ENCODE peak calls at places on chromosome 5, in eight cellular contexts. One of them, this sample, is unnamed.
A peak's percentile ranks its signal among the peaks of the same experiment; 100 is the strongest.

GRCh38 chr5:100505984-100506670 is 29.0 kb upstream of the FAM174A start:
- DNase-seq in NCI-H748 treated with DMSO at 0.1 percent for 48 hours: no peak
- DNase-seq in left ventricle myocardium inferior: no peak
- DNase-seq in pancreas: no peak
- DNase-seq in stimulated activated CD4-positive, alpha-beta T cell treated with anti-CD3 and anti-CD28 coated beads, Interleukin-12 subunit alpha, Interleukin-12 subunit beta, amount 100 ng/mL, for 4 hours: no peak
- DNase-seq in hepatic stellate cell: no peak
- DNase-seq in AG08395: peak; percentile 17
- DNase-seq in activated naive CD4-positive, alpha-beta T cell treated with Interleukin-2 at 50 U/mL for 16 hours: no peak
- DNase-seq in this sample: peak; percentile 85

GRCh38 chr5:168311061-168311566 is 19.7 kb downstream of the WWC1 start:
- DNase-seq in NCI-H748 treated with DMSO at 0.1 percent for 48 hours: no peak
- DNase-seq in left ventricle myocardium inferior: no peak
- DNase-seq in pancreas: no peak
- DNase-seq in stimulated activated CD4-positive, alpha-beta T cell treated with anti-CD3 and anti-CD28 coated beads, Interleukin-12 subunit alpha, Interleukin-12 subunit beta, amount 100 ng/mL, for 4 hours: no peak
- DNase-seq in hepatic stellate cell: no peak
- DNase-seq in AG08395: no peak
- DNase-seq in activated naive CD4-positive, alpha-beta T cell treated with Interleukin-2 at 50 U/mL for 16 hours: no peak
- DNase-seq in this sample: no peak

GRCh38 chr5:65047948-65048690 is 279.4 kb downstream of the CWC27 start:
- DNase-seq in NCI-H748 treated with DMSO at 0.1 percent for 48 hours: no peak
- DNase-seq in left ventricle myocardium inferior: no peak
- DNase-seq in pancreas: no peak
- DNase-seq in stimulated activated CD4-positive, alpha-beta T cell treated with anti-CD3 and anti-CD28 coated beads, Interleukin-12 subunit alpha, Interleukin-12 subunit beta, amount 100 ng/mL, for 4 hours: no peak
- DNase-seq in hepatic stellate cell: no peak
- DNase-seq in AG08395: no peak
- DNase-seq in activated naive CD4-positive, alpha-beta T cell treated with Interleukin-2 at 50 U/mL for 16 hours: no peak
- DNase-seq in this sample: no peak

GRCh38 chr5:38013107-38013506 is 173.3 kb upstream of the GDNF start:
- DNase-seq in NCI-H748 treated with DMSO at 0.1 percent for 48 hours: no peak
- DNase-seq in left ventricle myocardium inferior: no peak
- DNase-seq in pancreas: no peak
- DNase-seq in stimulated activated CD4-positive, alpha-beta T cell treated with anti-CD3 and anti-CD28 coated beads, Interleukin-12 subunit alpha, Interleukin-12 subunit beta, amount 100 ng/mL, for 4 hours: no peak
- DNase-seq in hepatic stellate cell: no peak
- DNase-seq in AG08395: no peak
- DNase-seq in activated naive CD4-positive, alpha-beta T cell treated with Interleukin-2 at 50 U/mL for 16 hours: no peak
- DNase-seq in this sample: no peak

GRCh38 chr5:114176356-114176755 is 185.5 kb upstream of the KCNN2 start:
- DNase-seq in NCI-H748 treated with DMSO at 0.1 percent for 48 hours: no peak
- DNase-seq in left ventricle myocardium inferior: no peak
- DNase-seq in pancreas: no peak
- DNase-seq in stimulated activated CD4-positive, alpha-beta T cell treated with anti-CD3 and anti-CD28 coated beads, Interleukin-12 subunit alpha, Interleukin-12 subunit beta, amount 100 ng/mL, for 4 hours: no peak
- DNase-seq in hepatic stellate cell: peak; percentile 41
- DNase-seq in AG08395: no peak
- DNase-seq in activated naive CD4-positive, alpha-beta T cell treated with Interleukin-2 at 50 U/mL for 16 hours: no peak
- DNase-seq in this sample: no peak

GRCh38 chr5:144585716-144586115 is 415.0 kb downstream of the KCTD16 start:
- DNase-seq in NCI-H748 treated with DMSO at 0.1 percent for 48 hours: no peak
- DNase-seq in left ventricle myocardium inferior: no peak
- DNase-seq in pancreas: no peak
- DNase-seq in stimulated activated CD4-positive, alpha-beta T cell treated with anti-CD3 and anti-CD28 coated beads, Interleukin-12 subunit alpha, Interleukin-12 subunit beta, amount 100 ng/mL, for 4 hours: no peak
- DNase-seq in hepatic stellate cell: no peak
- DNase-seq in AG08395: no peak
- DNase-seq in activated naive CD4-positive, alpha-beta T cell treated with Interleukin-2 at 50 U/mL for 16 hours: no peak
- DNase-seq in this sample: no peak

GRCh38 chr5:96709152-96709821 is 47.1 kb downstream of the CAST start:
- DNase-seq in NCI-H748 treated with DMSO at 0.1 percent for 48 hours: no peak
- DNase-seq in left ventricle myocardium inferior: no peak
- DNase-seq in pancreas: no peak
- DNase-seq in stimulated activated CD4-positive, alpha-beta T cell treated with anti-CD3 and anti-CD28 coated beads, Interleukin-12 subunit alpha, Interleukin-12 subunit beta, amount 100 ng/mL, for 4 hours: no peak
- DNase-seq in hepatic stellate cell: peak; percentile 41
- DNase-seq in AG08395: peak; percentile 71
- DNase-seq in activated naive CD4-positive, alpha-beta T cell treated with Interleukin-2 at 50 U/mL for 16 hours: no peak
- DNase-seq in this sample: peak; percentile 68

GRCh38 chr5:142446131-142446959 is 121.5 kb upstream of the SPRY4 start:
- DNase-seq in NCI-H748 treated with DMSO at 0.1 percent for 48 hours: no peak
- DNase-seq in left ventricle myocardium inferior: no peak
- DNase-seq in pancreas: no peak
- DNase-seq in stimulated activated CD4-positive, alpha-beta T cell treated with anti-CD3 and anti-CD28 coated beads, Interleukin-12 subunit alpha, Interleukin-12 subunit beta, amount 100 ng/mL, for 4 hours: no peak
- DNase-seq in hepatic stellate cell: peak; percentile 58
- DNase-seq in AG08395: peak; percentile 49
- DNase-seq in activated naive CD4-positive, alpha-beta T cell treated with Interleukin-2 at 50 U/mL for 16 hours: no peak
- DNase-seq in this sample: no peak

GRCh38 chr5:84028093-84028492 is 307.4 kb upstream of the HAPLN1 start:
- DNase-seq in NCI-H748 treated with DMSO at 0.1 percent for 48 hours: no peak
- DNase-seq in left ventricle myocardium inferior: no peak
- DNase-seq in pancreas: no peak
- DNase-seq in stimulated activated CD4-positive, alpha-beta T cell treated with anti-CD3 and anti-CD28 coated beads, Interleukin-12 subunit alpha, Interleukin-12 subunit beta, amount 100 ng/mL, for 4 hours: no peak
- DNase-seq in hepatic stellate cell: peak; percentile 18
- DNase-seq in AG08395: no peak
- DNase-seq in activated naive CD4-positive, alpha-beta T cell treated with Interleukin-2 at 50 U/mL for 16 hours: no peak
- DNase-seq in this sample: no peak

GRCh38 chr5:73274121-73274520 is 101.1 kb downstream of the TMEM174 start:
- DNase-seq in NCI-H748 treated with DMSO at 0.1 percent for 48 hours: no peak
- DNase-seq in left ventricle myocardium inferior: no peak
- DNase-seq in pancreas: no peak
- DNase-seq in stimulated activated CD4-positive, alpha-beta T cell treated with anti-CD3 and anti-CD28 coated beads, Interleukin-12 subunit alpha, Interleukin-12 subunit beta, amount 100 ng/mL, for 4 hours: no peak
- DNase-seq in hepatic stellate cell: no peak
- DNase-seq in AG08395: peak; percentile 28
- DNase-seq in activated naive CD4-positive, alpha-beta T cell treated with Interleukin-2 at 50 U/mL for 16 hours: no peak
- DNase-seq in this sample: no peak

GRCh38 chr5:69497006-69497520 is 4.5 kb downstream of the OCLN start:
- DNase-seq in NCI-H748 treated with DMSO at 0.1 percent for 48 hours: no peak
- DNase-seq in left ventricle myocardium inferior: no peak
- DNase-seq in pancreas: no peak
- DNase-seq in stimulated activated CD4-positive, alpha-beta T cell treated with anti-CD3 and anti-CD28 coated beads, Interleukin-12 subunit alpha, Interleukin-12 subunit beta, amount 100 ng/mL, for 4 hours: no peak
- DNase-seq in hepatic stellate cell: peak; percentile 17
- DNase-seq in AG08395: no peak
- DNase-seq in activated naive CD4-positive, alpha-beta T cell treated with Interleukin-2 at 50 U/mL for 16 hours: no peak
- DNase-seq in this sample: no peak

GRCh38 chr5:115594343-115595047 is 7.8 kb downstream of the TICAM2 start:
- DNase-seq in NCI-H748 treated with DMSO at 0.1 percent for 48 hours: no peak
- DNase-seq in left ventricle myocardium inferior: no peak
- DNase-seq in pancreas: no peak
- DNase-seq in stimulated activated CD4-positive, alpha-beta T cell treated with anti-CD3 and anti-CD28 coated beads, Interleukin-12 subunit alpha, Interleukin-12 subunit beta, amount 100 ng/mL, for 4 hours: no peak
- DNase-seq in hepatic stellate cell: no peak
- DNase-seq in AG08395: no peak
- DNase-seq in activated naive CD4-positive, alpha-beta T cell treated with Interleukin-2 at 50 U/mL for 16 hours: no peak
- DNase-seq in this sample: peak; percentile 19

GRCh38 chr5:109373932-109374331 is 35.8 kb downstream of the PJA2 start:
- DNase-seq in NCI-H748 treated with DMSO at 0.1 percent for 48 hours: no peak
- DNase-seq in left ventricle myocardium inferior: no peak
- DNase-seq in pancreas: no peak
- DNase-seq in stimulated activated CD4-positive, alpha-beta T cell treated with anti-CD3 and anti-CD28 coated beads, Interleukin-12 subunit alpha, Interleukin-12 subunit beta, amount 100 ng/mL, for 4 hours: no peak
- DNase-seq in hepatic stellate cell: no peak
- DNase-seq in AG08395: no peak
- DNase-seq in activated naive CD4-positive, alpha-beta T cell treated with Interleukin-2 at 50 U/mL for 16 hours: no peak
- DNase-seq in this sample: no peak

GRCh38 chr5:91132552-91132951 is 250.6 kb downstream of the ARRDC3 start:
- DNase-seq in NCI-H748 treated with DMSO at 0.1 percent for 48 hours: no peak
- DNase-seq in left ventricle myocardium inferior: no peak
- DNase-seq in pancreas: no peak
- DNase-seq in stimulated activated CD4-positive, alpha-beta T cell treated with anti-CD3 and anti-CD28 coated beads, Interleukin-12 subunit alpha, Interleukin-12 subunit beta, amount 100 ng/mL, for 4 hours: no peak
- DNase-seq in hepatic stellate cell: no peak
- DNase-seq in AG08395: no peak
- DNase-seq in activated naive CD4-positive, alpha-beta T cell treated with Interleukin-2 at 50 U/mL for 16 hours: no peak
- DNase-seq in this sample: no peak

GRCh38 chr5:56983593-56984361 is 31.9 kb upstream of the MIER3 start:
- DNase-seq in NCI-H748 treated with DMSO at 0.1 percent for 48 hours: no peak
- DNase-seq in left ventricle myocardium inferior: no peak
- DNase-seq in pancreas: no peak
- DNase-seq in stimulated activated CD4-positive, alpha-beta T cell treated with anti-CD3 and anti-CD28 coated beads, Interleukin-12 subunit alpha, Interleukin-12 subunit beta, amount 100 ng/mL, for 4 hours: no peak
- DNase-seq in hepatic stellate cell: no peak
- DNase-seq in AG08395: no peak
- DNase-seq in activated naive CD4-positive, alpha-beta T cell treated with Interleukin-2 at 50 U/mL for 16 hours: no peak
- DNase-seq in this sample: no peak

GRCh38 chr5:108216890-108217289 is 165.0 kb downstream of the FBXL17 start:
- DNase-seq in NCI-H748 treated with DMSO at 0.1 percent for 48 hours: no peak
- DNase-seq in left ventricle myocardium inferior: no peak
- DNase-seq in pancreas: no peak
- DNase-seq in stimulated activated CD4-positive, alpha-beta T cell treated with anti-CD3 and anti-CD28 coated beads, Interleukin-12 subunit alpha, Interleukin-12 subunit beta, amount 100 ng/mL, for 4 hours: no peak
- DNase-seq in hepatic stellate cell: no peak
- DNase-seq in AG08395: no peak
- DNase-seq in activated naive CD4-positive, alpha-beta T cell treated with Interleukin-2 at 50 U/mL for 16 hours: no peak
- DNase-seq in this sample: no peak

GRCh38 chr5:91296691-91297143 is 86.4 kb downstream of the ARRDC3 start:
- DNase-seq in NCI-H748 treated with DMSO at 0.1 percent for 48 hours: no peak
- DNase-seq in left ventricle myocardium inferior: peak; percentile 78
- DNase-seq in pancreas: no peak
- DNase-seq in stimulated activated CD4-positive, alpha-beta T cell treated with anti-CD3 and anti-CD28 coated beads, Interleukin-12 subunit alpha, Interleukin-12 subunit beta, amount 100 ng/mL, for 4 hours: no peak
- DNase-seq in hepatic stellate cell: no peak
- DNase-seq in AG08395: peak; percentile 81
- DNase-seq in activated naive CD4-positive, alpha-beta T cell treated with Interleukin-2 at 50 U/mL for 16 hours: no peak
- DNase-seq in this sample: peak; percentile 82

GRCh38 chr5:79966479-79966878 is 24.6 kb downstream of the MTX3 start:
- DNase-seq in NCI-H748 treated with DMSO at 0.1 percent for 48 hours: no peak
- DNase-seq in left ventricle myocardium inferior: no peak
- DNase-seq in pancreas: no peak
- DNase-seq in stimulated activated CD4-positive, alpha-beta T cell treated with anti-CD3 and anti-CD28 coated beads, Interleukin-12 subunit alpha, Interleukin-12 subunit beta, amount 100 ng/mL, for 4 hours: no peak
- DNase-seq in hepatic stellate cell: no peak
- DNase-seq in AG08395: no peak
- DNase-seq in activated naive CD4-positive, alpha-beta T cell treated with Interleukin-2 at 50 U/mL for 16 hours: no peak
- DNase-seq in this sample: no peak

GRCh38 chr5:2204366-2205184 is 321.9 kb upstream of the IRX4 start:
- DNase-seq in NCI-H748 treated with DMSO at 0.1 percent for 48 hours: no peak
- DNase-seq in left ventricle myocardium inferior: no peak
- DNase-seq in pancreas: no peak
- DNase-seq in stimulated activated CD4-positive, alpha-beta T cell treated with anti-CD3 and anti-CD28 coated beads, Interleukin-12 subunit alpha, Interleukin-12 subunit beta, amount 100 ng/mL, for 4 hours: no peak
- DNase-seq in hepatic stellate cell: no peak
- DNase-seq in AG08395: no peak
- DNase-seq in activated naive CD4-positive, alpha-beta T cell treated with Interleukin-2 at 50 U/mL for 16 hours: no peak
- DNase-seq in this sample: no peak

GRCh38 chr5:180825768-180826525 is 23.3 kb upstream of the MGAT1 start:
- DNase-seq in NCI-H748 treated with DMSO at 0.1 percent for 48 hours: no peak
- DNase-seq in left ventricle myocardium inferior: no peak
- DNase-seq in pancreas: peak; percentile 86
- DNase-seq in stimulated activated CD4-positive, alpha-beta T cell treated with anti-CD3 and anti-CD28 coated beads, Interleukin-12 subunit alpha, Interleukin-12 subunit beta, amount 100 ng/mL, for 4 hours: no peak
- DNase-seq in hepatic stellate cell: peak; percentile 73
- DNase-seq in AG08395: peak; percentile 45
- DNase-seq in activated naive CD4-positive, alpha-beta T cell treated with Interleukin-2 at 50 U/mL for 16 hours: no peak
- DNase-seq in this sample: peak; percentile 76

GRCh38 chr5:62395210-62395950 is 8.3 kb downstream of the DIMT1 start:
- DNase-seq in NCI-H748 treated with DMSO at 0.1 percent for 48 hours: no peak
- DNase-seq in left ventricle myocardium inferior: no peak
- DNase-seq in pancreas: no peak
- DNase-seq in stimulated activated CD4-positive, alpha-beta T cell treated with anti-CD3 and anti-CD28 coated beads, Interleukin-12 subunit alpha, Interleukin-12 subunit beta, amount 100 ng/mL, for 4 hours: no peak
- DNase-seq in hepatic stellate cell: no peak
- DNase-seq in AG08395: no peak
- DNase-seq in activated naive CD4-positive, alpha-beta T cell treated with Interleukin-2 at 50 U/mL for 16 hours: no peak
- DNase-seq in this sample: no peak

GRCh38 chr5:171580506-171581265 is 161.2 kb downstream of the FGF18 start:
- DNase-seq in NCI-H748 treated with DMSO at 0.1 percent for 48 hours: no peak
- DNase-seq in left ventricle myocardium inferior: no peak
- DNase-seq in pancreas: no peak
- DNase-seq in stimulated activated CD4-positive, alpha-beta T cell treated with anti-CD3 and anti-CD28 coated beads, Interleukin-12 subunit alpha, Interleukin-12 subunit beta, amount 100 ng/mL, for 4 hours: no peak
- DNase-seq in hepatic stellate cell: no peak
- DNase-seq in AG08395: peak; percentile 30
- DNase-seq in activated naive CD4-positive, alpha-beta T cell treated with Interleukin-2 at 50 U/mL for 16 hours: no peak
- DNase-seq in this sample: peak; percentile 54

GRCh38 chr5:129664336-129664937 is 83.5 kb upstream of the MINAR2 start:
- DNase-seq in NCI-H748 treated with DMSO at 0.1 percent for 48 hours: no peak
- DNase-seq in left ventricle myocardium inferior: no peak
- DNase-seq in pancreas: peak; percentile 17
- DNase-seq in stimulated activated CD4-positive, alpha-beta T cell treated with anti-CD3 and anti-CD28 coated beads, Interleukin-12 subunit alpha, Interleukin-12 subunit beta, amount 100 ng/mL, for 4 hours: peak; percentile 19
- DNase-seq in hepatic stellate cell: no peak
- DNase-seq in AG08395: no peak
- DNase-seq in activated naive CD4-positive, alpha-beta T cell treated with Interleukin-2 at 50 U/mL for 16 hours: peak; percentile 23
- DNase-seq in this sample: peak; percentile 25

GRCh38 chr5:50975840-50976239 is 309.4 kb downstream of the PARP8 start:
- DNase-seq in NCI-H748 treated with DMSO at 0.1 percent for 48 hours: no peak
- DNase-seq in left ventricle myocardium inferior: no peak
- DNase-seq in pancreas: no peak
- DNase-seq in stimulated activated CD4-positive, alpha-beta T cell treated with anti-CD3 and anti-CD28 coated beads, Interleukin-12 subunit alpha, Interleukin-12 subunit beta, amount 100 ng/mL, for 4 hours: no peak
- DNase-seq in hepatic stellate cell: no peak
- DNase-seq in AG08395: no peak
- DNase-seq in activated naive CD4-positive, alpha-beta T cell treated with Interleukin-2 at 50 U/mL for 16 hours: no peak
- DNase-seq in this sample: no peak

This sample was measured in stromal cell of bone marrow.